ENCODE peak calls at places on chromosome 14, in four cellular contexts. J is K562, A is GM12878, B is HepG2. F is an unnamed sample.

GRCh38 chr14:80845877-80846276 is 95.7 kb downstream of the CEP128 start:
- DNase-seq in J (no peak), B (no peak), A (no peak), F (no peak)

GRCh38 chr14:31950760-31951637 is 126.1 kb upstream of the ARHGAP5 start:
- DNase-seq in A (no peak), J (peak; percentile 22), B (no peak), F (no peak)

GRCh38 chr14:42141328-42141727 is 534.7 kb downstream of the LRFN5 start:
- DNase-seq in B (no peak), J (no peak), A (no peak), F (no peak)

GRCh38 chr14:52551696-52552062 is 626 bp downstream of the TXNDC16 start:
- DNase-seq in A (no peak), J (no peak), B (peak; percentile 32), F (no peak)

GRCh38 chr14:85516239-85517112 is 13.5 kb upstream of the FLRT2 start:
- DNase-seq in A (no peak), B (no peak), J (no peak), F (no peak)

GRCh38 chr14:33967138-33967537 is 16.3 kb upstream of the EGLN3 start:
- DNase-seq in J (no peak), B (no peak), A (no peak), F (no peak)

GRCh38 chr14:84483072-84483410 is 1046.9 kb upstream of the FLRT2 start:
- DNase-seq in B (no peak), A (no peak), J (no peak), F (no peak)

GRCh38 chr14:25050494-25051170 is 685 bp upstream of the STXBP6 start:
- DNase-seq in J (no peak), A (no peak), B (no peak), F (no peak)

GRCh38 chr14:71371711-71372396 is 464.6 kb downstream of the PCNX1 start:
- DNase-seq in B (no peak), J (no peak), A (no peak), F (no peak)

GRCh38 chr14:73742520-73743238 is 28.5 kb upstream of the PNMA1 start:
- DNase-seq in B (no peak), A (no peak), J (no peak), F (no peak)

GRCh38 chr14:97625512-97625911 is 828.3 kb downstream of the VRK1 start:
- DNase-seq in J (no peak), B (no peak), A (no peak), F (no peak)

GRCh38 chr14:99342906-99343305 is 70.9 kb upstream of the BCL11B start:
- DNase-seq in A (no peak), B (no peak), J (no peak), F (no peak)

GRCh38 chr14:25836647-25837046 is 761.2 kb downstream of the NOVA1 start:
- DNase-seq in J (no peak), A (no peak), B (no peak), F (no peak)

GRCh38 chr14:22296722-22297121 is 292.3 kb downstream of the DAD1 start:
- DNase-seq in A (no peak), B (peak; percentile 76), J (no peak), F (no peak)

GRCh38 chr14:54617467-54617866 is 50.5 kb downstream of the SAMD4A start:
- DNase-seq in B (no peak), J (no peak), A (no peak), F (no peak)

GRCh38 chr14:97709552-97709951 is 912.4 kb downstream of the VRK1 start:
- DNase-seq in A (no peak), B (no peak), J (no peak), F (no peak)

GRCh38 chr14:34732802-34733201 is 18.4 kb upstream of the CFL2 start:
- DNase-seq in B (peak; percentile 47), A (no peak), J (no peak), F (no peak)

GRCh38 chr14:60862283-60862682 is 118.6 kb downstream of the TRMT5 start:
- DNase-seq in B (no peak), J (no peak), A (no peak), F (no peak)

GRCh38 chr14:75223664-75224154 is 47.3 kb upstream of the TMED10 start:
- DNase-seq in A (peak; percentile 75), J (no peak), B (no peak), F (no peak)

GRCh38 chr14:32150392-32150791 is 51.5 kb upstream of the RNU6-7 start:
- DNase-seq in J (no peak), B (no peak), A (no peak), F (no peak)

GRCh38 chr14:33551963-33552362 is 398.9 kb downstream of the EGLN3 start:
- DNase-seq in B (no peak), A (no peak), J (no peak), F (no peak)

GRCh38 chr14:36856095-36856878 is 194.6 kb downstream of the PAX9 start:
- DNase-seq in A (no peak), B (peak; percentile 41), J (no peak), F (no peak)

GRCh38 chr14:30884925-30885324 is 10.6 kb downstream of the COCH start:
- DNase-seq in J (no peak), B (no peak), A (no peak), F (no peak)

GRCh38 chr14:100560999-100561398 is 26.2 kb downstream of the BEGAIN start:
- DNase-seq in B (no peak), A (no peak), J (no peak), F (no peak)

GRCh38 chr14:23939607-23940326 is 13.8 kb upstream of the DHRS4 start:
- DNase-seq in B (peak; percentile 96), A (no peak), J (no peak), F (no peak)

DNA sequence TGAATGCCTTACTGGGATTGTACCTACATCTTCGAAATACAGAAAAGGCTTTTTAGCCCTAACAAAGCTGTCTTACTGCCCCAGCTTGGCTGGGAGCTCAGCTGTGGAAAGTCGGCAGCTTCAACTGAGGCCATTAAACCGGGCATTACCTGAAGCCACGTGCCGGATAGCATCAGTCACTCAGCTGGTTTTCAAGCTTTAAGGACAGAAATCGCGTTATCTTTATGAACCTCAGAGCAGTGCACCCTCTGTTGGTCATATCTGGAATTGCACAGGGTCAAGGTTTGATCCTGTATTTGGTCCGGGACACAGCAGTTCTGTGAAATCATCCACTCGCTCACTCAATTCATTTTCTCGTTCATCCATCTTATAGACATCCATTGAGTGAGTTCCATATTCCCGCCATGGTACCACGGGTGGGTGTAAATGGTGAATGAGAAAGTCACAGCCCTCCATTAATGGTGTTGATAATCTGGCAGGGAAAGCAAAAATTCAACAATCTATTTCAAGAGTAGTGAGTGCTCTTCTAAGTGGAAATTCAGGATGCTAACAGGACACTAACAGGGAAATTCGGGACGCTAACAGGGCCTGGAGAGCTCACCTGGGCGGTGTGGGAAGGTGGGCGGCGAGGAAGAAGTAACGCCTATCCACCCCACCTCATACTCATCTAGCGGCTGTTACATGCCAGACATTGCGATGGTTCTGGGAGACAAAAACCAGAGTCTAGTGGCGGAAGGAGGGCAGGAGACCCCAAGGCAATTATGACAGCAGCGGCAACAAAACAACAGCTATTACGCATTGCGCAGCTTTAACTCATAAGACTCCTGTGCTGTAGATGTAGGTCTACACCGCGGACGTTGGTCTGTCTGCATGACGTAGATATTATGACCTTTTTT is 60.6 kb upstream of the TCL1A start:
- DNase-seq in A (peak; percentile 16), J (peak; percentile 63), B (peak; percentile 41), F (peak; percentile 87)
- TF ChIP-seq ATF3 in A (peak; percentile 3), J (no peak), B (no peak), F (no peak)

DNA sequence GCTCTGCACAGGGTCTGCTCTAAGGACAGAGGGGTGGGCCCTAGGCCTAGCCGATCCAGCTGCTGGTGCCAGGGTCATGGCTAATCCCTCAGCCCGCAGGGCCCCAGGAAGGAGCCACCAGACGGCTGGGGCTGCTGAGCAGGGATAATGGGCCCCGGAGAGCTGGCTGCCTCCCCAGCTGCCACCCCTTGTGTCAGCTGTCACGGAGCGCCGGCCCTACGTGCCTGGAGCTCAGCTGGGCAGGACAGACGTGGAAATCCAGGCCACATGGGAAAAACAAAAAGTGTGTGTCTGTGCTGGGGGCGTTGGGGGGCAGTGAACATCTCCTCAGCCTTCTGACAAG is 36.2 kb downstream of the CHGA start:
- DNase-seq in B (no peak), J (no peak), A (no peak), F (no peak)
- TF ChIP-seq TAF1 in B (no peak), J (no peak), A (no peak), F (no peak)

GRCh38 chr14:48725001-48725734 is 861.0 kb downstream of the RPS29 start:
- DNase-seq in A (no peak), B (no peak), J (no peak), F (no peak)

GRCh38 chr14:48726080-48726642 is 860.0 kb downstream of the RPS29 start:
- DNase-seq in A (no peak), J (no peak), B (no peak), F (no peak)

GRCh38 chr14:48723841-48724495 is 862.2 kb downstream of the RPS29 start:
- DNase-seq in J (no peak), A (no peak), B (no peak), F (no peak)
- TF ChIP-seq ATF3 in J (no peak), A (no peak), B (no peak), F (no peak)

GRCh38 chr14:94935901-94936300 is 166.0 kb upstream of the GSC start:
- DNase-seq in B (no peak), J (no peak), A (no peak), F (no peak)
- TF ChIP-seq TAF1 in B (no peak), J (no peak), A (no peak), F (no peak)

GRCh38 chr14:64536488-64537245 is 3.9 kb upstream of the HSPA2 start:
- DNase-seq in J (no peak), A (no peak), B (peak; percentile 28), F (no peak)
- TF ChIP-seq ATF3 in J (no peak), A (no peak), B (no peak), F (no peak)

DNA sequence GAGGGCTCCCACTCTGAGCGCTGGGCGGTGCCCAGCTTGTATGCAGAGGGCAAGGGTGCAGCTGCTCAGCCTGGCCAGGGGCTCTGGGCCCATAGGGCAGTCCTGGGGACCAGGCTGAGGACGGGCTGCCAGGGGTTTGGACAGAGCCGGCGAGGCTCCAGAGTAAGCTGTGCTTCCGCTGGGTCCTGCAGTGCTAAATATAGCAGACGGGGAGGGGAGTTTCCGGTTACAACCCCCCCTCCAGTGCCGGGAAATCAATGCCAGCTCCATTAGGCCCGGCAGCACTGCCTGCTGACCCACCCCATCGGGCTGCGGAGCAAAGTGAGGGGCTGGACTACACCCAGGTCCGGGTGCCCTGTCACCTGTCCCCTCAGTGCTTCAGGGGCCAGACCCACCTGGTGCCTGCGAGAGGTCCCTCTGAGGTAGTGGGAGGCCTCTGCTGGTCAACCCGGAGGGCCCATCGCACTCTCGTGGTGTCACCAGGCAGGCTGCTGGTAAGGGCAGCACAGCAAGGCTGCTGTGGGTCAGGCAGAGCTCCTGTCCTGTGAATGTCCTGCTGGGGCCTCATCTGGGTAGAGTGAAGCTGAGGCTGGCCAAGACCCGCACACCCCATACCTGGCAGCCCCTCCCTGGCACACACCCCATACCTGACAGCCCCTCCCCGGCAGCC is 2.6 kb upstream of the JAG2 start:
- DNase-seq in A (no peak), J (no peak), B (no peak), F (no peak)
- TF ChIP-seq TAF1 in A (no peak), J (no peak), B (no peak), F (no peak)

DNA sequence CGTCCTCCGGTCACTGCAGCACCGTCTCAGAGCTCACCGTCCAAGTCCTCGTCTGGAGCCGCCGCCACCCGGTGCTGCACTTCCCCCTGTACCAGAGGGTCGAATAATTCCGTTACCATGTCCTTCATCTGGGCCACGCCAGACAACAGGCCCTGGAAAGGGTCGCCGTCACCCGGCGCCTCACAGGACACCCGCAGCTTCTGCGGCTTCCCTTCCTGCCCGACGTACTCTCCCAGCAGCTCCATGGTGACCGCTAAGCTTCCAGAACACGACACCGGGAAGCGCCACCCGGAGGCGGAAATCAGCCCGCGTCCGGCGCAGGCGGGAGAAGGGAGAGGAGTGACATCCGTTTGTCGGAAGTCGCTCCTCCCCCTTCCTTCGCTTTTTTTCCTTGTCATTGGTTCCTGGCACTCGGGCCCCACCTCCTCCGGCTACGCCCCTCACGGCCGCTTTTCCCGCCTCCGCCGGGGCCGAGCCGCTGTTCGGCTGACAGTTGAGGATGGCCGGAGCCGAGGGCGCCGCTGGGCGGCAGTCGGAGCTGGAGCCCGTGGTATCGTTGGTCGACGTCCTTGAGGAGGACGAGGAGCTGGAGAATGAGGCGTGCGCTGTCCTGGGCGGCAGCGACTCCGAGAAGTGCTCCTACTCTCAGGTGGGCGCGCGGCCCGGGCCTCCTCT is at the start of the genes GON7 and UBR7:
- DNase-seq in J (peak; percentile 84), A (peak; percentile 86), B (peak; percentile 96), F (peak; percentile 91)
- TF ChIP-seq ATF3 in J (no peak), A (no peak), B (peak; percentile 8), F (no peak)